ENCODE peak calls at places on chromosomes 11 and 22, in six cellular contexts. K, D, J, Q, L and H are unnamed samples.

GRCh38 chr11:44561275-44561781 is 4.1 kb upstream of the CD82 start:
- DNase-seq in K (no peak), D (no peak), J (no peak), Q (no peak), L (peak), H (no peak)

GRCh38 chr11:33652001-33652400 is 48.6 kb downstream of the C11orf91 start:
- DNase-seq in K (no peak), D (no peak), J (no peak), Q (peak), L (peak), H (no peak)

GRCh38 chr11:124725719-124726105 is 14.0 kb upstream of the NRGN start:
- DNase-seq in K (no peak), D (no peak), J (peak), Q (no peak), L (no peak), H (no peak)

GRCh38 chr11:2831826-2832717 is 53.5 kb downstream of the CDKN1C start:
- DNase-seq in K (no peak), D (no peak), J (no peak), Q (no peak), L (no peak), H (no peak)

GRCh38 chr22:48832592-48832991 is 995.1 kb downstream of the BRD1 start:
- DNase-seq in K (no peak), D (no peak), J (peak), Q (no peak), L (no peak), H (no peak)

GRCh38 chr22:37196539-37197450 is 8.7 kb upstream of the C1QTNF6 start:
- DNase-seq in K (peak), D (peak), J (no peak), Q (peak), L (peak), H (peak)

GRCh38 chr22:42072606-42073330 is 1.3 kb upstream of the PHETA2 start:
- DNase-seq in K (peak), D (no peak), J (peak), Q (peak), L (peak), H (no peak)

GRCh38 chr11:15563054-15563453 is 448.3 kb downstream of the INSC start:
- DNase-seq in K (no peak), D (no peak), J (no peak), Q (no peak), L (no peak), H (no peak)

GRCh38 chr11:45412521-45412920 is 126.4 kb upstream of the SYT13 start:
- DNase-seq in K (no peak), D (no peak), J (no peak), Q (no peak), L (no peak), H (no peak)

GRCh38 chr11:33868646-33869461 is 23.0 kb downstream of the LMO2 start:
- DNase-seq in K (peak), D (no peak), J (no peak), Q (no peak), L (no peak), H (no peak)

GRCh38 chr22:33350961-33351360 is 292.8 kb upstream of the SYN3 start:
- DNase-seq in K (no peak), D (no peak), J (no peak), Q (no peak), L (no peak), H (no peak)

GRCh38 chr11:9039194-9039593 is 35.4 kb upstream of the NRIP3 start:
- DNase-seq in K (no peak), D (no peak), J (peak), Q (no peak), L (no peak), H (no peak)

GRCh38 chr22:26893034-26893710 is 235.8 kb downstream of the MIAT start:
- DNase-seq in K (no peak), D (no peak), J (no peak), Q (no peak), L (no peak), H (no peak)

GRCh38 chr11:8071616-8072581 is 9.1 kb upstream of the TUB start:
- DNase-seq in K (peak), D (peak), J (no peak), Q (peak), L (peak), H (no peak)

GRCh38 chr22:44384563-44384940 is 71.8 kb upstream of the SHISAL1 start:
- DNase-seq in K (peak), D (no peak), J (no peak), Q (no peak), L (no peak), H (no peak)

GRCh38 chr11:126317681-126318641 is 14.1 kb downstream of the DCPS start:
- DNase-seq in K (peak), D (peak), J (peak), Q (peak), L (peak), H (no peak)

GRCh38 chr22:22210889-22211833 is 33.4 kb upstream of the VPREB1 start:
- DNase-seq in K (no peak), D (no peak), J (no peak), Q (no peak), L (no peak), H (no peak)

GRCh38 chr11:72807021-72807693 is 7.1 kb upstream of the ATG16L2 start:
- DNase-seq in K (no peak), D (no peak), J (peak), Q (no peak), L (no peak), H (no peak)

GRCh38 chr22:21000215-21000986 is 1.5 kb downstream of the THAP7 start:
- DNase-seq in K (peak), D (no peak), J (no peak), Q (no peak), L (no peak), H (no peak)

GRCh38 chr11:102157219-102157618 is 47.0 kb downstream of the YAP1 start:
- DNase-seq in K (no peak), D (peak), J (no peak), Q (no peak), L (peak), H (peak)

GRCh38 chr11:9992306-9992705 is 301.7 kb downstream of the SBF2 start:
- DNase-seq in K (no peak), D (no peak), J (no peak), Q (no peak), L (no peak), H (no peak)

GRCh38 chr22:47795477-47796127 is 1033.2 kb downstream of the TBC1D22A start:
- DNase-seq in K (peak), D (no peak), J (no peak), Q (peak), L (peak), H (no peak)

GRCh38 chr11:17560281-17561110 is 13.4 kb downstream of the OTOG start:
- DNase-seq in K (no peak), D (no peak), J (no peak), Q (no peak), L (no peak), H (no peak)

GRCh38 chr11:73335204-73335923 is 27.3 kb downstream of the ARHGEF17 start:
- DNase-seq in K (peak), D (peak), J (peak), Q (peak), L (peak), H (peak)

GRCh38 chr11:106022795-106023275 is 795 bp upstream of the MSANTD4 start:
- DNase-seq in K (no peak), D (no peak), J (peak), Q (no peak), L (no peak), H (no peak)

GRCh38 chr11:35588627-35589026 is 29.6 kb upstream of the FJX1 start:
- DNase-seq in K (no peak), D (no peak), J (no peak), Q (no peak), L (no peak), H (no peak)

GRCh38 chr11:15580775-15581095 is 466.0 kb downstream of the INSC start:
- DNase-seq in K (no peak), D (no peak), J (no peak), Q (no peak), L (no peak), H (no peak)

GRCh38 chr11:29224739-29225384 is 792.0 kb downstream of the KCNA4 start:
- DNase-seq in K (no peak), D (no peak), J (no peak), Q (no peak), L (no peak), H (no peak)

GRCh38 chr11:64741393-64742086 is 2.4 kb downstream of the RASGRP2 start:
- DNase-seq in K (peak), D (no peak), J (no peak), Q (no peak), L (no peak), H (no peak)
- H3K4me3 ChIP-seq in K (peak), D (no peak), J (peak), Q (peak), L (no peak), H (peak)

GRCh38 chr11:62854013-62854824 is 14.8 kb upstream of the WDR74 start:
- DNase-seq in K (peak), D (no peak), J (no peak), Q (no peak), L (no peak), H (no peak)

GRCh38 chr11:62853279-62853965 is 14.0 kb upstream of the WDR74 start:
- DNase-seq in K (no peak), D (no peak), J (no peak), Q (no peak), L (no peak), H (no peak)

GRCh38 chr11:62850911-62851806 is 11.8 kb upstream of the WDR74 start:
- DNase-seq in K (peak), D (no peak), J (peak), Q (no peak), L (no peak), H (no peak)

GRCh38 chr11:62852523-62853188 is 13.3 kb upstream of the WDR74 start:
- DNase-seq in K (no peak), D (no peak), J (no peak), Q (no peak), L (no peak), H (no peak)

DNA sequence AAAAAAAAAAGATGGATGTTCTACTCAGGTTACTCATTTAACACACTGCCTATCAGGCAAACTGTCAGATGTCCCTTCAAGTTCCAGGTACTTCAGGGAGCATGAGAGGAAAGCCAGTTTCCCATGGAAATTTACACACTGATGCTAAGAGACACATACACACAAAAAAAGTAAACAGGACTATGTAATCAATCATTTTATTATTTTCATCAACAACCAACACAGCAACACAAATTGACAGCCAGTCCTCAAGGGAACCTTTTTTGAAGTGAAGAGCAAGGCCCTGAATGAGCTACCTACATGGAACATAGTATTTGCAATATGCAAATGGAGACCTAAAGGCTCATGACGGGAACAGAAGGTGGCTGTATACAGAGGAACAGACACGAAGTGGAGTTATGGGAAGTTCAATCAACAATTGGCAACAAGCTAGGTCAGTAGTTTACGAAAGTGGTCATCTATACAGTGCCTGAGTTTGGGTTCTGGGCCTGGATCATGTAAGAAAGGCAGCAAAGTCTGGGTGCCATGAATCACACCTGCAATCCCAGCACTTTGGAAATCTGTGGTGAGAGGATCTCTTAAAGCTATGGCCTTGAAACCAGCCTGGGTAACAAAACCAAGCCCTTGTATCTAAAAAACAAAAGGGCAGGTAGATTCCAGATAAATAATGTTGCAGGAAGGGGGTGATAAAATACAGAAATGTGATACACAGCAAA is 12.6 kb upstream of the WDR74 start:
- DNase-seq in K (no peak), D (no peak), J (peak), Q (no peak), L (no peak), H (no peak)
- TF ChIP-seq POLR2A in K (no peak), D (no peak), J (no peak), Q (no peak), L (no peak), H (no peak)

GRCh38 chr11:115220423-115220822 is 283.8 kb downstream of the CADM1 start:
- DNase-seq in K (no peak), D (no peak), J (no peak), Q (no peak), L (no peak), H (no peak)

GRCh38 chr11:115222863-115223530 is 281.2 kb downstream of the CADM1 start:
- DNase-seq in K (no peak), D (no peak), J (no peak), Q (no peak), L (no peak), H (no peak)

GRCh38 chr11:115220881-115221280 is 283.3 kb downstream of the CADM1 start:
- DNase-seq in K (no peak), D (no peak), J (no peak), Q (no peak), L (no peak), H (no peak)

GRCh38 chr11:115222218-115222862 is 281.9 kb downstream of the CADM1 start:
- DNase-seq in K (no peak), D (no peak), J (peak), Q (no peak), L (no peak), H (no peak)

GRCh38 chr11:115221461-115222069 is 282.6 kb downstream of the CADM1 start:
- DNase-seq in K (no peak), D (no peak), J (no peak), Q (no peak), L (no peak), H (no peak)
- H3K4me3 ChIP-seq in K (no peak), D (no peak), J (no peak), Q (no peak), L (no peak), H (no peak)

GRCh38 chr11:65129649-65130441 is 4.5 kb downstream of the SYVN1 start:
- DNase-seq in K (peak), D (no peak), J (peak), Q (peak), L (peak), H (no peak)

GRCh38 chr11:65128182-65129145 is 5.9 kb downstream of the SYVN1 start:
- DNase-seq in K (peak), D (no peak), J (peak), Q (peak), L (peak), H (no peak)

GRCh38 chr11:65125197-65126056 is 3.3 kb downstream of the MRPL49 start:
- DNase-seq in K (no peak), D (no peak), J (no peak), Q (no peak), L (peak), H (no peak)

GRCh38 chr11:65126624-65127274 is 4.6 kb downstream of the MRPL49 start:
- DNase-seq in K (no peak), D (no peak), J (peak), Q (no peak), L (peak), H (no peak)

DNA sequence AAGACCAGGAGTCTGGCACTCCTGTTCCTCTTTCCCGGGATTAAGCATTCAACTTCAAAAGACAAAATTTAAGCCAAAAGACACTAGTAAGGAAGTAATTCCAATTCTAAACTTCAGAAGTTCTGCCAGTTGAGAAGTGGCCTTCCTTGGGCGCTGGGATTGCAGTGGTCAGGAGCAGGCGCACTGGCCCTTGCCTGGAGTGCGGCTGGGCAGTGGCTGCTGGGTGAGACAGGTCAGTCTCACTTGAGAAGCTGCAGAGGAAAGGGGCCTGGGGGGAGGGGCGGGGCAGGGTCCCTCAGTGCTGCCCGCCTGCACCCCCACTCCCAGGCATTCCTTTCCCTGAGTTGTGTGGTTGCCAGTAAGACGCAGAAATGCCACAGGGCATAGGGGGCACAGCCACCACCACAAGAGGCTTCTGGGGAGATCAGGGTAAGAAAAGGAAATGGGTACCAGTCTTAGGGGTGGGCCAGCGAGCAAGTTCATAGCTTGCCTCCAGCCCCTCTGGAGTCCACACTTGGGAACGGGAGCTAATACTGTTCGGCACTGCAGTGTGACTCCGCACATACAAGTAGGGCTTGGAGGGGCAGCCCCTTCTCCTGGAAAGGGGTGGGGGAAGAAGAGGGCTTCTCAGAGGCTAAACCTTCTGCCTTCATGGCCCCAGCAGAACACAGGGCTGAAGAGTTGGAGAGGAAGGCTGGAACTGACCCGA is 5.5 kb downstream of the MRPL49 start:
- DNase-seq in K (no peak), D (no peak), J (peak), Q (no peak), L (peak), H (no peak)
- TF ChIP-seq POLR2A in K (no peak), D (no peak), J (no peak), Q (no peak), L (no peak), H (no peak)

DNA sequence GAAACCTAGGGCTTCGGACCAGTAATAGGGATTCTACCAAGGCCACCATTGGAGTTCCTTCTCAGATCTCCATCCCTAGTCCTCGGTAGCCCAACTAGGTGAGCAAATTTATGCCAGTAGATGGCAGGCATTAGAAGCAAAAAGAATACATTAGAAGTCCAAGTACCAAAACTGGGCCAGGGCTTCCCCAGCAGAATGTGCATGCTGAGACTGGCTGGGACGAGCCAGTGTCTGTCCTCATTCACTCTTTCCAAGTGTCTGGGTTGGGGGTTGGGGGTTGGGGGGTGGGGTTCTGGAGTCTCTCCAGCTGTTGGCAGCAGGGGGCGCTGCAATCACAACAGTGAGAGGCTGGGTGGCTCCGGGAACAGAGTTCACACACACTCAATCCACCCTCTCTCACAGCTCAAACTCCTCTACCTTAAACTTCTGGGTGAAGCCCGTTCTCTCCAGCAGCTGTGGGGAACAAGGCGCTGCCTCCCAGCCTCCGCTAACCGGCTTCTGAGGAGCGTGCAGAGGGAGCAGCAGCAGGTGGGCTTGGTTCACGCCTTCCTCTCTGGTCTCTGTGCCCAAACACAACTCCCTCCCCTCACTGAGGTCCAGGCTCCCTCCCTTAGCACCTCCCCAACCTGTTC is 57.5 kb downstream of the BTG4 start:
- DNase-seq in K (no peak), D (no peak), J (peak), Q (peak), L (no peak), H (no peak)
- H3K4me3 ChIP-seq in K (no peak), D (no peak), J (no peak), Q (no peak), L (no peak), H (no peak)

DNA sequence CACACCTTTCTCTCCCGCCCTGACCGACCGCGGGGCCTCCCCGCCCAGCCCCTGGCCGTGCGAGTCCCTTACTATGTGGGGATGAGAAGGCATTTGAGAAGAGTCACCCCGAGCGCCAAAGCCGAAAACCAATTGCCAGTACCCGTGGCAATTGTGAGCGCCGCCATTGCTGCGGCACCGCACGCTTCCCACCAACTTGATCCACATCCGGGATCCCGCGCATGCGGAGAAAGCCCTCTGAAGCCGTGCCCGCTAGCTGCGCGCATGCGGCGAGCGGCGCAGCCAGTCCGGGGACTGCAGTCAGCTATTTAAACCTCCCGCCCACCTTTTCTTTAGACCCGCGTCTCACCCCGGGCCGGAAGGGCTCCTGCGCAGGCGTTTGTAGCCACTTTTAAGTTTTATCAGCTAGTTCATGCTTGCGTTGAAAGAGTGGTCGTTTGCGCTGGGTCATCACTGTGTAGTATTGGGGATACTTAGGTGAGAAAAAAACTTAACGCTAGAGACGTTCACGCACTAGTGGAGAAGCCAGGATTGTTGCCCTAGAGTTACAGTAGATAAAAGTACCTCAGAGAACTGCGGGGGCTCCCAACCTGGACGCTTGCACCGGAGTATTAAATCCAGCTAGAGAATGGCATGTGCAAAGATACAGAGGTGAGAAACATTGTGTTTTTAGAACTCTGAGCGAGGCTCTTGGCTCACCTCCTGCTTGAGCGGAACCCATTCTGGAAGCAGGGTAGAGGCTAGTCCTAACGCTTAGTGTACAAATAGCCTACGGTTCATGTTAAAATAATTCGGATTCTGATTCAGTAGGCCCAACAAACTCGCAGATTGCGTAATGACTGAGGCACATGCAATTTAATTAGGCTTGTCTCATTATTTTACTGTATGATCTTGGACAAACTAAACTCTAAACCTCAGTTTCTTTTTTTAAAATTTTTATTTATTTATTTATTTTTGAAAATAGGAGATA is at the start of gene ALG8:
- DNase-seq in K (peak), D (peak), J (peak), Q (peak), L (peak), H (peak)
- TF ChIP-seq POLR2A in K (peak), D (peak), J (peak), Q (no peak), L (peak), H (peak)